ENCODE peak calls at places on chromosomes 13 and 19, in six cellular contexts. C is suprapubic skin, Q is GM12878, R is lower leg skin, Y is H54, F is right lobe of liver. O is an unnamed sample.

GRCh38 chr13:98746968-98747367 is 5.5 kb downstream of the SLC15A1 start:
- DNase-seq in F (no peak), Q (no peak), Y (peak), R (peak), C (no peak), O (no peak)

GRCh38 chr13:76216729-76217128 is 580.6 kb downstream of the LMO7 start:
- DNase-seq in Y (no peak), R (no peak), Q (no peak), C (no peak), F (no peak), O (no peak)

GRCh38 chr13:107370036-107370785 is 802.3 kb upstream of the ARGLU1 start:
- DNase-seq in C (no peak), F (no peak), Y (peak), Q (no peak), R (no peak), O (no peak)

GRCh38 chr19:4042731-4043082 is 24.0 kb downstream of the ZBTB7A start:
- DNase-seq in Q (no peak), F (no peak), C (no peak), Y (no peak), R (no peak), O (no peak)

GRCh38 chr13:30157616-30157993 is 149.7 kb downstream of the KATNAL1 start:
- DNase-seq in C (no peak), R (no peak), Q (peak), Y (no peak), F (no peak), O (no peak)

GRCh38 chr19:37655689-37656491 is 625 bp upstream of the ZFP30 start:
- DNase-seq in Q (peak), Y (peak), R (peak), F (peak), C (peak), O (peak)

GRCh38 chr19:34265221-34265650 is 10.9 kb downstream of the GARRE1 start:
- DNase-seq in Y (no peak), Q (no peak), F (no peak), C (no peak), R (peak), O (no peak)

GRCh38 chr13:99528547-99528946 is 27.3 kb downstream of the TM9SF2 start:
- DNase-seq in Q (no peak), R (no peak), Y (no peak), F (no peak), C (no peak), O (no peak)

GRCh38 chr13:71522976-71523517 is 344.0 kb downstream of the DACH1 start:
- DNase-seq in Y (no peak), C (no peak), R (no peak), Q (no peak), F (no peak), O (no peak)

GRCh38 chr19:19062454-19063182 is 1.2 kb upstream of the SLC25A42 start:
- DNase-seq in Y (peak), Q (no peak), R (no peak), C (no peak), F (no peak), O (no peak)

GRCh38 chr13:26853272-26853818 is 92.8 kb upstream of the GPR12 start:
- DNase-seq in C (no peak), R (no peak), Y (no peak), F (no peak), Q (no peak), O (no peak)

GRCh38 chr19:58055483-58055874 is 3.6 kb upstream of the ZNF135 start:
- DNase-seq in Q (no peak), Y (no peak), F (no peak), R (no peak), C (no peak), O (no peak)

GRCh38 chr19:39499082-39499642 is 415 bp downstream of the DLL3 start:
- DNase-seq in F (no peak), C (no peak), Q (no peak), R (no peak), Y (no peak), O (no peak)
- TF ChIP-seq POLR2A in F (no peak), C (no peak), Q (no peak), R (no peak), Y (no peak), O (no peak)

DNA sequence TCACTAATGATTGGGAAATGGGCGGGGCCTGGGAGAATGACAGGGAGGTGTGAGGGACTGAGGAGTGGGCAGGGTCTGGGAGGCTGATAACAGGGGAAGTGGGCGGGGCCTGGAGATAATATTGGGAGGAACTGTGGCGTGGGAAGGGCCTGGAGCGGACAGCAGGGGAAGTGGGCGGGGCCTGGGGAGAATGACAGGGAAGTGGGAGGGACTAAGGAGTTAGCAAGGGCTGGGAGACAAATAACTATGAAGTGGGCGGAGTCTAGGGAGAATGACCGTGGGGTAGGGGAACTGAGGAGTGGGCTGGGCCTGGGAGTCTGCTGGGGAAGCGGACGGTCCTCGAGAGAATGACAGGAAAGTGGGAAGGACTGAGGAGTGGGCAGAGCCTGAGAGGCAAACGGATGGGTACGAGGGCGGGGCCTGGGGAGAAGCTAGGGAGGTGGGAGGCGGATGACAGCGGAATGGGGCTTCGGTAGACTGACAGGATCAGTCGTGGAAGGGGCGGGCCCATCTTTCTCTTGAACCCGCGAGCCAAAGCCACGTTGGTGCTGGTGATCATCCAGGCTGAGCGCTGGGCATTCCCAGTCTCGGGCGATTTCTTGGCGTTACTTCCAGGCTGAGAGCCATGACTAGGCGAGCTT is 14.0 kb upstream of the TUBB4A start:
- DNase-seq in R (peak), Y (peak), Q (peak), C (peak), F (peak), O (peak)
- TF ChIP-seq POLR2A in R (no peak), Y (peak), Q (peak), C (no peak), F (peak), O (no peak)

GRCh38 chr19:46746281-46746965 is at the start of gene STRN4:
- DNase-seq in C (no peak), Q (no peak), F (no peak), Y (peak), R (no peak), O (peak)
- TF ChIP-seq POLR2A in C (no peak), Q (peak), F (peak), Y (peak), R (no peak), O (peak)

DNA sequence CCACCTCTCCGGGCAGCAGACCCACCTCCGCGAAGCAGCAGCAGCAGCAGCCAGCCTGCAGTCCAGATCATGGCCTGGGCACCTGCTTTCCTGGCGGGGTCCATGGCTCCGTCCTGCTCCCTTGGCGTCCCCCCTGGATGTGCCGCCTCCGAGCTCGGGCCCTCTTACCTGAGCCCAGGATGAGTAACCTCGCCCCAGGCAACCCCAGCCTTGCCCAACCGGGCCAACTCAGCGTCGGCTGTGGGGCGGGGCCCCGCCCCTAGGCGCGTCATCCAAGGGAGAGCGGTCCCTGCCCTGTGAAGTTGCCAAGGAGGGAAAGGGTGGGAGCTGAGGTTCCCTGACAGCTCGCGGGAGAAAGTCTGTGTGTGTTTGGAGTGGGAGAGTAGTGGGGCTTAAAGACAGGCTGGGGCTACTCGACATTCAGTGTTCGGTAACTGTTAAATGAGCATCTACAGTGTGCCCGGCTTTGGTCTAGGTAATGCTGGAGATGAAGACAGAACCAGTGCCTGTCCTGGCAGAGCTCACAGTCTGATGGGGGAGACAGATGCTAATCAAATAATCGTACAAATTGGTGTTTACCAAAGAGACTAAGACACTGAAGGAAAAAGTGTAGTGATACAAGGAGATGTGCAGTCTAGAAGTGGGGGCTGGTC is at the start of gene LYPD3:
- DNase-seq in C (peak), Y (no peak), F (no peak), R (peak), Q (no peak), O (peak)
- TF ChIP-seq POLR2A in C (no peak), Y (no peak), F (no peak), R (no peak), Q (no peak), O (no peak)

GRCh38 chr13:66586489-66586888 is 643.6 kb downstream of the PCDH9 start:
- DNase-seq in C (no peak), F (no peak), Q (no peak), Y (no peak), R (no peak), O (no peak)
- TF ChIP-seq POLR2A in C (no peak), F (no peak), Q (no peak), Y (no peak), R (no peak), O (no peak)

GRCh38 chr19:16573925-16574324 is 1.7 kb upstream of the SLC35E1 start:
- DNase-seq in Q (no peak), F (no peak), R (no peak), Y (no peak), C (no peak), O (no peak)

GRCh38 chr19:16573296-16573695 is 1.1 kb upstream of the SLC35E1 start:
- DNase-seq in Y (no peak), Q (no peak), C (no peak), F (no peak), R (no peak), O (no peak)

GRCh38 chr19:16571283-16571682 is 932 bp downstream of the SLC35E1 start:
- DNase-seq in Y (peak), F (no peak), R (no peak), Q (no peak), C (no peak), O (no peak)

GRCh38 chr19:16571689-16572331 is 405 bp downstream of the SLC35E1 start:
- DNase-seq in R (no peak), F (peak), Y (no peak), Q (no peak), C (no peak), O (no peak)

DNA sequence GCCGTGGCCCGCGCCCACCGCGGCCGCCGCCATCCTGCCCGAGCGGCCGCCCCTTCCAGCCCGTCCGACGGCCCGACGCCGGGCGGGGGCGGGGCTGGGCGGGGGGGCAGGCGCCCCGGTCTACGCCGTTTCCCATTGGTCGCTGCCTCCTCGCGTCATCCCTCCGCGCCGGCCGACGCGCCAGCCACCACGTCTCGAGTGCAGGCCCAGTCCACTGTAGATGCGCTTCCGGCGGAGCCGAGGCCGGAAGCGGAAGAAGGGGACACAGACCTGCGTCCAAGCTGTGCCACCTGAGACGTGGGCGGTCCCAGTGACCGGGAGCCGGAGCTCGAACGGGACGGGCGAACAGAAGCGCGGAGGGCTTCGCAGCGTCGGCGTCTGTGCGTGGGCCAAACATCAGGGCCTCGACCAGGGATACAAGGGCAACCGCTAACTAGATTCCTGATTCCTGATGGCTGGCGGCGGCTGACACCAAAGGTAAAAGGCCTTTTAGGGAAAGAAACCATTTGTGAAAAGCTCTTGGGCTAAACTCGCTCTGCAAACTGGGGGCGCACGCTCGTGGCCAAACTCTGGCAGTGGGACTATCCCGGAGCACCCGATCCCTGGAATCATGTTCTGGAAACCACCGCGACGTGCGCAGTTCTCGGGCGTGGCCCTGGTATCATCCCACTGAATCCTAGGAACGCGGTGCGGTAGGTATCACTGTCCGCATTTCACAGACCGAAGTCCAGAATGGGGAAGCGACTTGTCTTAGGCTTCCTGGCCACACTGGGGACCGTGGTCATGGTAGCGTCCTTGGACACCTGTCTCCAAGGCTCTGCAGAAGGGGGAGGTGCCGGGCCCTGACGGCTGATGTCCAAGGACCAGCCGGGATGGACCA is at the start of gene SLC35E1:
- DNase-seq in Y (peak), Q (peak), C (peak), F (peak), R (peak), O (peak)
- TF ChIP-seq POLR2A in Y (peak), Q (peak), C (no peak), F (peak), R (no peak), O (peak)